ENCODE peak calls at places on chromosomes 4 and X, in nine cellular contexts. I, D, V, R, S, Z, U, A and Q are unnamed samples.

GRCh38 chr4:2424581-2424980 is 5.8 kb downstream of the CFAP99 start:
- DNase-seq in I (no peak), D (peak), V (no peak), R (no peak), S (no peak), Z (no peak), U (no peak), A (no peak), Q (no peak)

GRCh38 chr4:145527773-145528172 is 46.1 kb downstream of the SMAD1 start:
- DNase-seq in I (no peak), D (no peak), V (no peak), R (no peak), S (no peak), Z (no peak), U (no peak), A (no peak), Q (no peak)

GRCh38 chr4:141039156-141039555 is 94.1 kb downstream of the RNF150 start:
- DNase-seq in I (no peak), D (no peak), V (no peak), R (no peak), S (no peak), Z (no peak), U (no peak), A (no peak), Q (no peak)

GRCh38 chrX:130120321-130120731 is 10.0 kb upstream of the ELF4 start:
- DNase-seq in I (peak), D (no peak), V (no peak), R (no peak), S (no peak), Z (no peak), U (no peak), A (no peak), Q (no peak)

GRCh38 chr4:3045500-3045850 is 28.9 kb downstream of the HTT-AS start:
- DNase-seq in I (peak), D (peak), V (peak), R (no peak), S (peak), Z (peak), U (no peak), A (no peak), Q (no peak)

GRCh38 chr4:46386570-46386969 is 3.4 kb downstream of the GABRA2 start:
- DNase-seq in I (no peak), D (peak), V (no peak), R (no peak), S (no peak), Z (no peak), U (no peak), A (no peak), Q (no peak)

GRCh38 chr4:187021436-187022205 is 298.0 kb upstream of the FAT1 start:
- DNase-seq in I (no peak), D (no peak), V (peak), R (no peak), S (no peak), Z (no peak), U (no peak), A (no peak), Q (no peak)

GRCh38 chrX:118495958-118496762 is 545 bp downstream of the DOCK11 start:
- DNase-seq in I (peak), D (no peak), V (peak), R (peak), S (peak), Z (no peak), U (peak), A (no peak), Q (no peak)

GRCh38 chr4:110484029-110484428 is 8.1 kb downstream of the ENPEP start:
- DNase-seq in I (no peak), D (no peak), V (no peak), R (no peak), S (no peak), Z (no peak), U (no peak), A (no peak), Q (no peak)

GRCh38 chr4:109046549-109047171 is 255.8 kb downstream of the COL25A1 start:
- DNase-seq in I (no peak), D (peak), V (no peak), R (no peak), S (no peak), Z (peak), U (no peak), A (no peak), Q (no peak)

GRCh38 chrX:38636949-38637819 is 75.8 kb downstream of the TSPAN7 start:
- DNase-seq in I (no peak), D (no peak), V (no peak), R (no peak), S (no peak), Z (no peak), U (peak), A (peak), Q (no peak)

GRCh38 chr4:7359302-7360063 is 75.2 kb downstream of the PSAPL1 start:
- DNase-seq in I (no peak), D (no peak), V (no peak), R (no peak), S (no peak), Z (no peak), U (no peak), A (no peak), Q (no peak)
- H3K4me3 ChIP-seq in I (no peak), D (no peak), V (no peak), R (no peak), S (no peak), Z (no peak), U (no peak), A (no peak), Q (no peak)

GRCh38 chr4:7194251-7195137 is 2.2 kb downstream of the SORCS2 start:
- DNase-seq in I (peak), D (peak), V (no peak), R (no peak), S (no peak), Z (no peak), U (no peak), A (no peak), Q (no peak)
- TF ChIP-seq CTCF in I (peak), D (peak), V (peak), R (peak), S (peak), Z (peak), U (no peak), A (peak), Q (peak)

GRCh38 chr4:121192013-121192412 is 27.9 kb upstream of the TNIP3 start:
- DNase-seq in I (no peak), D (peak), V (peak), R (no peak), S (no peak), Z (no peak), U (no peak), A (no peak), Q (no peak)

GRCh38 chr4:121189811-121190210 is 25.7 kb upstream of the TNIP3 start:
- DNase-seq in I (peak), D (no peak), V (no peak), R (no peak), S (no peak), Z (no peak), U (no peak), A (no peak), Q (no peak)

GRCh38 chr4:121189351-121189750 is 25.2 kb upstream of the TNIP3 start:
- DNase-seq in I (no peak), D (no peak), V (no peak), R (no peak), S (no peak), Z (no peak), U (no peak), A (no peak), Q (no peak)

GRCh38 chr4:121191351-121191750 is 27.2 kb upstream of the TNIP3 start:
- DNase-seq in I (no peak), D (no peak), V (no peak), R (no peak), S (no peak), Z (no peak), U (no peak), A (no peak), Q (no peak)

GRCh38 chr4:121190389-121190788 is 26.3 kb upstream of the TNIP3 start:
- DNase-seq in I (no peak), D (no peak), V (no peak), R (no peak), S (no peak), Z (no peak), U (no peak), A (no peak), Q (no peak)
- H3K4me3 ChIP-seq in I (no peak), D (no peak), V (no peak), R (no peak), S (no peak), Z (no peak), U (no peak), A (no peak), Q (no peak)

DNA sequence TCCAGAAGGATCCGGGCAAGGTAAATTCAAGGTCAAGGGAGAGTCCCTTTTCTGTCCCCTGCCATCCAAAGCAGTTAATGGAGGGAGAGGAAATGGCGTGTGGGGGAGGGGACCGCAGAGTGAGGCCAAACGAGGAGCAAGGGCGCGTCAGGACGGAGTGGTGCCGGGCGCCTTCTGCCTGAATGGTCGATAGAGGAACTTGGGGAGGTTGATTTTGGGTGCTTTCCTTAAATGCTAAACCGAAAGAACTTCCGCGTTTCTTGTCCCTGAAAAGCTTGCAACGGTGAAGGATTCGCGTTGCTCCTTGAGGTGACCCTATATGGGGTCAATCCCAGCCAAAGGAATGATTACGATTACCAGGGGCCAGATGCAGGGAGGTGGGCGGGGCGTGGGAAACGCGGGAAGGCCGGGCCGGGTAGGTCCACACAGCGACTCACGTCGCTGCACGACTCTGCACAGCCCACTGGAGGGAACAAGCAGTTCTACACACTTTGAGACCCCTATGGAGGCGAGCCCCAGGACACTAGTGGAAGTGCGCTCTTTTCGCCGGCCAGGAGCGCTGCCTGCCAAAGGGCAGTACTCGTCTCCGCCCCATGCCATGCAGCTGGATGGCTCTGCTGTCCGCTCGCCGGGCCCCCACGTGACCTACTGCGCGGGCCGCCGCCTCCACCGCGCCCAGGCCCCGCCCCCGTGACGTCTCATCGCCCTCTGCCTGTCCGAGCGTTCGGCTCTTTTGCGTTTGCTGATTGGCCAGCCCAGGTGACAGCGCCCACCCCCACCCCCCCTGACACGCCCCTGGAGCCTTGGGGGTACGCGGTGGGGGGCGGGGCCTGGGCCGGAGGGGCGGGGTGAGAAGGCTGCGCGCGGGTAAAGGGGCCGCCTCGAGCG is 452 bp upstream of the GK start:
- DNase-seq in I (peak), D (peak), V (peak), R (peak), S (peak), Z (no peak), U (peak), A (peak), Q (no peak)
- TF ChIP-seq CTCF in I (no peak), D (no peak), V (no peak), R (no peak), S (no peak), Z (no peak), U (no peak), A (no peak), Q (no peak)

GRCh38 chrX:9997041-9997440 is 29.9 kb downstream of the CLDN34 start:
- DNase-seq in I (no peak), D (no peak), V (no peak), R (no peak), S (no peak), Z (no peak), U (no peak), A (no peak), Q (no peak)
- H3K4me3 ChIP-seq in I (no peak), D (no peak), V (no peak), R (no peak), S (no peak), Z (no peak), U (no peak), A (no peak), Q (no peak)